ENCODE peak calls at places on chromosomes 7 and 10, in nine cellular contexts. R is SHP77, C is mesendoderm, E is AG10803, U is DND-41, Q is PC-3, Z is AG08396, A is GM20000, N is neuronal stem cell. P is an unnamed sample.
A peak's percentile ranks its signal among the peaks of the same experiment; 100 is the strongest.

GRCh38 chr10:10847313-10847712 is 170.4 kb upstream of the CELF2 start:
- DNase-seq in Q (no peak), E (no peak), C (no peak), R (no peak), Z (no peak), N (no peak), A (no peak), U (no peak), P (no peak)

GRCh38 chr7:105602325-105603305 is 21.3 kb upstream of the EFCAB10 start:
- DNase-seq in R (no peak), C (no peak), U (no peak), Q (no peak), Z (no peak), E (peak; percentile 72), N (no peak), A (no peak), P (peak; percentile 49)

GRCh38 chr7:43482679-43483252 is 100.1 kb upstream of the STK17A start:
- DNase-seq in N (no peak), A (no peak), Z (no peak), R (no peak), E (no peak), Q (no peak), C (no peak), U (no peak), P (no peak)

GRCh38 chr7:43647772-43648643 is 65.1 kb downstream of the STK17A start:
- DNase-seq in C (peak; percentile 67), N (no peak), E (peak; percentile 100), A (peak; percentile 31), Z (peak; percentile 78), R (peak; percentile 90), U (no peak), Q (peak; percentile 98), P (peak; percentile 64)

GRCh38 chr7:41967156-41967555 is 264.3 kb upstream of the INHBA start:
- DNase-seq in E (peak; percentile 77), R (no peak), C (no peak), N (no peak), Z (peak; percentile 85), A (no peak), U (no peak), Q (peak; percentile 69), P (no peak)

GRCh38 chr7:121561717-121562116 is 165.6 kb upstream of the FAM3C start:
- DNase-seq in E (no peak), Q (no peak), N (no peak), U (no peak), R (no peak), A (no peak), Z (no peak), C (no peak), P (no peak)

GRCh38 chr7:46630031-46630430 is 709.0 kb upstream of the IGFBP3 start:
- DNase-seq in Z (no peak), N (no peak), C (no peak), R (no peak), E (peak; percentile 67), Q (no peak), A (no peak), U (no peak), P (no peak)

GRCh38 chr7:123070702-123071286 is 75.3 kb upstream of the TAS2R16 start:
- DNase-seq in U (no peak), A (peak; percentile 25), C (peak; percentile 60), E (peak; percentile 20), Q (peak; percentile 49), Z (no peak), R (peak; percentile 29), N (no peak), P (peak; percentile 59)

GRCh38 chr10:80555415-80555814 is 17.7 kb downstream of the SH2D4B start:
- DNase-seq in C (peak; percentile 32), E (no peak), Q (no peak), Z (no peak), U (no peak), R (no peak), N (no peak), A (no peak), P (peak; percentile 57)

GRCh38 chr10:49135575-49136313 is 1.9 kb upstream of the FAM170B start:
- DNase-seq in U (no peak), E (no peak), C (no peak), Q (no peak), Z (peak; percentile 32), A (no peak), N (no peak), R (no peak), P (no peak)